ENCODE peak calls at places on chromosomes 5 and 9, in seven cellular contexts. B, C, T, N, S, D and X are unnamed samples.

GRCh38 chr5:61307611-61308010 is 24.4 kb upstream of the ZSWIM6 start:
- DNase-seq in B (no peak), C (no peak), T (no peak), N (no peak), S (no peak), D (no peak), X (no peak)

GRCh38 chr5:72531496-72532190 is 24.4 kb upstream of the ZNF366 start:
- DNase-seq in B (no peak), C (no peak), T (no peak), N (no peak), S (no peak), D (no peak), X (no peak)

GRCh38 chr5:174755103-174755502 is 30.7 kb downstream of the MSX2 start:
- DNase-seq in B (no peak), C (peak), T (no peak), N (peak), S (peak), D (no peak), X (no peak)

GRCh38 chr9:36598281-36598680 is 25.6 kb downstream of the MELK start:
- DNase-seq in B (no peak), C (no peak), T (no peak), N (no peak), S (peak), D (no peak), X (no peak)

GRCh38 chr9:116895956-116896355 is 208.9 kb downstream of the TRIM32 start:
- DNase-seq in B (no peak), C (no peak), T (no peak), N (no peak), S (no peak), D (no peak), X (no peak)

GRCh38 chr9:114300153-114300845 is 22.6 kb upstream of the ORM1 start:
- DNase-seq in B (peak), C (no peak), T (no peak), N (no peak), S (no peak), D (no peak), X (no peak)

GRCh38 chr5:91266184-91266705 is 116.9 kb downstream of the ARRDC3 start:
- DNase-seq in B (no peak), C (peak), T (no peak), N (peak), S (peak), D (no peak), X (no peak)

GRCh38 chr9:94779693-94780290 is 53.3 kb downstream of the AOPEP start:
- DNase-seq in B (no peak), C (no peak), T (no peak), N (no peak), S (no peak), D (no peak), X (no peak)

GRCh38 chr5:132591140-132591539 is 34.4 kb downstream of the RAD50 start:
- DNase-seq in B (no peak), C (no peak), T (no peak), N (no peak), S (peak), D (no peak), X (no peak)

GRCh38 chr9:112334319-112334828 is 955 bp upstream of the PTBP3 start:
- DNase-seq in B (peak), C (no peak), T (no peak), N (no peak), S (peak), D (peak), X (no peak)

GRCh38 chr5:54580997-54581741 is 63.6 kb downstream of the SNX18 start:
- DNase-seq in B (no peak), C (no peak), T (no peak), N (no peak), S (peak), D (no peak), X (no peak)

GRCh38 chr5:143652104-143652700 is 159.8 kb upstream of the HMHB1 start:
- DNase-seq in B (no peak), C (no peak), T (no peak), N (no peak), S (peak), D (no peak), X (no peak)

GRCh38 chr5:53091304-53091703 is 18.3 kb downstream of the MOCS2 start:
- DNase-seq in B (no peak), C (peak), T (no peak), N (peak), S (peak), D (no peak), X (no peak)

GRCh38 chr5:10333154-10334006 is 20.1 kb upstream of the MARCHF6 start:
- DNase-seq in B (peak), C (no peak), T (no peak), N (no peak), S (peak), D (peak), X (peak)

GRCh38 chr5:146451411-146451810 is 4.3 kb downstream of the TCERG1 start:
- DNase-seq in B (no peak), C (no peak), T (no peak), N (no peak), S (no peak), D (peak), X (no peak)

GRCh38 chr9:113302792-113303418 is at the start of gene RNF183:
- DNase-seq in B (no peak), C (no peak), T (no peak), N (no peak), S (no peak), D (peak), X (no peak)

GRCh38 chr5:179345429-179346321 is at the start of gene ADAMTS2:
- DNase-seq in B (no peak), C (peak), T (no peak), N (peak), S (peak), D (peak), X (peak)

GRCh38 chr5:132224721-132225120 is 2.9 kb downstream of the P4HA2 start:
- DNase-seq in B (peak), C (no peak), T (no peak), N (no peak), S (peak), D (no peak), X (no peak)

GRCh38 chr5:125798311-125798710 is 624.9 kb upstream of the GRAMD2B start:
- DNase-seq in B (no peak), C (peak), T (no peak), N (peak), S (peak), D (peak), X (no peak)

GRCh38 chr9:127424669-127424986 is 446 bp downstream of the ZNF79 start:
- DNase-seq in B (no peak), C (no peak), T (peak), N (no peak), S (no peak), D (no peak), X (no peak)

GRCh38 chr5:58041884-58042283 is 418.0 kb downstream of the PLK2 start:
- DNase-seq in B (no peak), C (no peak), T (no peak), N (no peak), S (no peak), D (no peak), X (no peak)

GRCh38 chr5:135539430-135540005 is 3.8 kb upstream of the NEUROG1 start:
- DNase-seq in B (no peak), C (no peak), T (no peak), N (no peak), S (no peak), D (no peak), X (no peak)

GRCh38 chr9:97907051-97907450 is 15.2 kb downstream of the TRMO start:
- DNase-seq in B (no peak), C (no peak), T (no peak), N (no peak), S (no peak), D (no peak), X (no peak)

GRCh38 chr9:130286072-130286770 is 20.7 kb downstream of the HMCN2 start:
- DNase-seq in B (no peak), C (no peak), T (no peak), N (no peak), S (no peak), D (no peak), X (no peak)

GRCh38 chr5:168932400-168932799 is 353.2 kb upstream of the PANK3 start:
- DNase-seq in B (no peak), C (no peak), T (no peak), N (no peak), S (no peak), D (no peak), X (no peak)

GRCh38 chr5:93062548-93062947 is 518.5 kb downstream of the NR2F1-AS1 start:
- DNase-seq in B (no peak), C (no peak), T (no peak), N (peak), S (no peak), D (peak), X (no peak)

GRCh38 chr9:124024107-124024506 is 12.5 kb downstream of the LHX2 start:
- DNase-seq in B (no peak), C (no peak), T (no peak), N (no peak), S (no peak), D (no peak), X (no peak)

GRCh38 chr5:152978141-152978835 is 512.2 kb upstream of the GRIA1 start:
- DNase-seq in B (no peak), C (no peak), T (no peak), N (no peak), S (no peak), D (no peak), X (no peak)

GRCh38 chr9:82549174-82549821 is 513.6 kb downstream of the RASEF start:
- DNase-seq in B (peak), C (no peak), T (no peak), N (no peak), S (no peak), D (peak), X (no peak)

GRCh38 chr5:135465391-135466122 is 13.4 kb upstream of the TIFAB start:
- DNase-seq in B (no peak), C (no peak), T (no peak), N (no peak), S (no peak), D (no peak), X (no peak)

GRCh38 chr9:30799527-30800101 is 1584.8 kb upstream of the ACO1 start:
- DNase-seq in B (no peak), C (no peak), T (no peak), N (no peak), S (no peak), D (no peak), X (no peak)

GRCh38 chr9:30796806-30797205 is 1587.6 kb upstream of the ACO1 start:
- DNase-seq in B (no peak), C (no peak), T (no peak), N (peak), S (no peak), D (no peak), X (no peak)

GRCh38 chr9:30800421-30800820 is 1584.0 kb upstream of the ACO1 start:
- DNase-seq in B (no peak), C (no peak), T (no peak), N (no peak), S (no peak), D (no peak), X (no peak)
- H3K27ac ChIP-seq in B (no peak), C (no peak), T (no peak), N (no peak), S (no peak), D (no peak), X (no peak)

GRCh38 chr9:33942471-33943083 is 106.1 kb downstream of the UBAP2 start:
- DNase-seq in B (no peak), C (peak), T (no peak), N (peak), S (peak), D (no peak), X (no peak)
- TF ChIP-seq CTCF in B (no peak), C (peak), T (peak), N (peak), S (peak), D (no peak), X (no peak)

GRCh38 chr9:78236511-78236950 is 656 bp downstream of the CEP78 start:
- DNase-seq in B (no peak), C (peak), T (no peak), N (no peak), S (no peak), D (peak), X (no peak)
- H3K27ac ChIP-seq in B (peak), C (peak), T (peak), N (peak), S (peak), D (peak), X (peak)

DNA sequence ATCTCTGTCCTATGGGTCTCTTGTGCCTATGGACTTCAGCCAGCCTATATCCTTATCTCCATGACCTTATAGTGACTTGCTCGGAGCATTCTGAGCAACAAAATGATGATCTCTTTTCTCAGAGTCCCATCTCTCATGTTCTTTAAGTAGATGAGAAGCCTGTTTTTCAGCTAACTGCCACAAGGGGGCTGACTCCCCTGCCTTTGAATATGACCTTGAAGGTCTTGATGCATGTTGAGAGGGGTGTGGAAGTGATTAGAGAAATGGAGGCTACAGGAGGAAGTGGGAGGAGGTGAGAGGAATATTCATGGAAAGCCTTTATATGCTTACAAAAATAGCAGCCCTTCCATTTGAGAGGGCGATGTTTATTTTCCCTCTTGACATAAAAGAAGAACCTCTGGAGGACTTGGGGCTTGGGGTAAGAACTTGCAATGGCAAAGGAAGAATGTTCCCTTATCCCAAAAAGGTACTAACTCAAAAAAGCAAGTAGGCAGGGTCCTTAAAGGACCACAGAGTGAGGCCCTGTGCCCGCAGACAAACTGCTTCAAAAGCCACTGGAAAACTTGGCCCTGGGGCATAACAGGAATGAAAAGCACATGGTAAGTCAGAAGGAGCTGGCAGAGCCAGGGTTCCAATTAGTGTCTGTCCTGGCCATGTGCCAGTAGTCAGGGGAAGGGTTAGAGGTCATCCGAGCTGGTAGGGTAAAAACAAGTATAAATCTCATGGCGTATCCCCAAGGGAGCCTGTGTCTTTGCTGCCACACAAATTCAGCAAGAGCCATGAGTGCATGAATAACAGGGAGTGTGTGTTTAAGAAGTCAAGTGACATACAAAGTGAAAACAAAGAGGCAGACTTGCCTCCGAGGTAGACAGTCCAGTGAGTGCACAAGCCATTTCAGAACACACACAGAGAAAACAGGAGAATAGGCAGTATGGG is 39.1 kb downstream of the FGD3 start:
- DNase-seq in B (no peak), C (no peak), T (no peak), N (peak), S (no peak), D (peak), X (no peak)
- TF ChIP-seq CTCF in B (peak), C (peak), T (peak), N (peak), S (peak), D (peak), X (peak)

GRCh38 chr5:87298687-87299362 is 31.1 kb downstream of the RASA1 start:
- DNase-seq in B (no peak), C (no peak), T (no peak), N (no peak), S (peak), D (no peak), X (no peak)
- H3K27ac ChIP-seq in B (peak), C (peak), T (no peak), N (no peak), S (no peak), D (no peak), X (no peak)

DNA sequence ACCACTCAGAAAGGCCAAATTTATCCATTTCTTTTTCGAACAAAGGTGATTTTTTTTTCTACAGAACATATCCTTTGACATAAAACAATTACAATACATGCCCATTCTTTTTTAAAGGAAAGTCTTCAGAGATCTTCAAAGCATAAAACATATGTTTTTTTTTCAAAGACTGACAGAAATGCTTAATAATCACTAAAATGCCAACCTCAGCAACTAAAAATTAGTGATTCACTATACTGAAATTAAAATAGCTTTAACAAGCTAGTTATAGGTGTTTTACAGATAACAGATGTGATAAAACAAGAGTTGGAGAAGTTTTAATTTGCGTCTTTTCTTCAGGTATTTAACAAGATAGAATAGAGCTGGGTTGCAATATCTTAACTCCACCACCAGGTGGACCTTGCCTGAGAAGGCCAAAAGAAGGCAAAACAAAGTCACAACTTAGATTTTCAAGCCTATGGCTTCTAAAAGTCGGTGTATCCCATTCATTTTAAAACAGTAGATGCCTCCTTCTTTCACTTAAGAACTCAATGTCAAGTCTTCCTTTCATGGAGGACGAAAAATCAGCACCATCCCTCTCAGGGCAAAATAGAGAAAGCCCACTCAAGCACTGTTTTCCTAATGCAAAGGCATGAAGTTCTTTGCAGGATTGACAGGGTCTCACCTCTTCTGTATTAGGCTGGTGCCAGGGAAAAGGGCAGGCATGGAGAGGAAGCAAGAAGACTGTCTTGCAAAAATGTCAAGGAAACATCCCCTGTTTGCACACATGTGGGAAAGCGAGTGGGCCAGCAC is 31.1 kb upstream of the CPLX2 start:
- DNase-seq in B (no peak), C (peak), T (no peak), N (peak), S (peak), D (peak), X (no peak)
- TF ChIP-seq CTCF in B (peak), C (peak), T (peak), N (peak), S (peak), D (peak), X (peak)

GRCh38 chr9:2120926-2121689 is 106.0 kb downstream of the SMARCA2 start:
- DNase-seq in B (no peak), C (peak), T (no peak), N (peak), S (peak), D (no peak), X (no peak)
- H3K27ac ChIP-seq in B (peak), C (no peak), T (peak), N (peak), S (no peak), D (no peak), X (no peak)